ENCODE peak calls at places on chromosomes 4 and X, in nine cellular contexts. T is CD8-positive, alpha-beta T cell; J is H9; N is kidney; D is cardiac muscle cell; V is MM.1S; O is lung; Y is CD4-positive, CD25-positive, alpha-beta regulatory T cell; H is heart right ventricle. L is an unnamed sample. For H3K9me3, the result is how much of the 10 kb centered on the place peaks cover.

GRCh38 chr4:40055379-40055872 is 1.2 kb upstream of the N4BP2 start:
- DNase-seq in T (no peak), J (no peak), N (no peak), D (peak), V (no peak), O (no peak), Y (no peak), H (no peak), L (no peak)

GRCh38 chr4:37632836-37633235 is 53.3 kb downstream of the RELL1 start:
- DNase-seq in T (no peak), J (no peak), N (no peak), D (no peak), V (no peak), O (no peak), Y (no peak), H (no peak), L (no peak)

GRCh38 chr4:25860586-25861421 is 2.0 kb downstream of the SEL1L3 start:
- DNase-seq in T (no peak), J (no peak), N (no peak), D (no peak), V (no peak), O (peak), Y (no peak), H (no peak), L (no peak)

GRCh38 chr4:89906316-89906715 is 11.7 kb downstream of the MMRN1 start:
- DNase-seq in T (no peak), J (no peak), N (no peak), D (no peak), V (no peak), O (no peak), Y (no peak), H (no peak), L (no peak)

GRCh38 chr4:79964020-79964714 is 108.9 kb downstream of the ANTXR2 start:
- DNase-seq in T (no peak), J (no peak), N (no peak), D (no peak), V (no peak), O (no peak), Y (no peak), H (no peak), L (no peak)

GRCh38 chrX:19070555-19070994 is 51.7 kb downstream of the ADGRG2 start:
- DNase-seq in T (no peak), J (no peak), N (no peak), D (no peak), V (no peak), O (no peak), Y (no peak), H (no peak), L (no peak)

GRCh38 chr4:76736434-76736833 is 161.5 kb downstream of the SOWAHB start:
- DNase-seq in T (no peak), J (no peak), N (no peak), D (no peak), V (no peak), O (no peak), Y (no peak), H (no peak), L (no peak)

GRCh38 chrX:43643662-43644061 is 12.4 kb upstream of the MAOA start:
- DNase-seq in T (no peak), J (no peak), N (no peak), D (no peak), V (no peak), O (no peak), Y (no peak), H (no peak), L (no peak)

GRCh38 chr4:78704317-78704716 is 71.8 kb upstream of the BMP2K start:
- DNase-seq in T (no peak), J (no peak), N (no peak), D (no peak), V (no peak), O (no peak), Y (no peak), H (no peak), L (no peak)

GRCh38 chr4:69054578-69055200 is 41.6 kb upstream of the UGT2B7 start:
- DNase-seq in T (no peak), J (no peak), N (no peak), D (no peak), V (no peak), O (no peak), Y (no peak), H (no peak), L (no peak)

GRCh38 chr4:89109841-89110540 is 1.3 kb upstream of the TIGD2 start:
- DNase-seq in T (no peak), J (no peak), N (no peak), D (peak), V (no peak), O (no peak), Y (no peak), H (no peak), L (no peak)

GRCh38 chrX:116272328-116272727 is 101.8 kb downstream of the AGTR2 start:
- DNase-seq in T (no peak), J (no peak), N (no peak), D (no peak), V (no peak), O (peak), Y (no peak), H (no peak), L (no peak)

GRCh38 chr4:73817341-73817740 is 19.1 kb upstream of the CXCL6 start:
- DNase-seq in T (no peak), J (no peak), N (no peak), D (no peak), V (peak), O (no peak), Y (no peak), H (no peak), L (no peak)

GRCh38 chrX:150512426-150512825 is 56.0 kb upstream of the MTM1 start:
- DNase-seq in T (no peak), J (no peak), N (no peak), D (no peak), V (no peak), O (no peak), Y (no peak), H (no peak), L (no peak)

GRCh38 chr4:12293906-12294525 is 865.3 kb upstream of the HS3ST1 start:
- DNase-seq in T (no peak), J (no peak), N (no peak), D (no peak), V (no peak), O (no peak), Y (no peak), H (no peak), L (no peak)
- H3K9me3 ChIP-seq in T (under half), J (under half), N (under half), D (under half), V (under half), O (under half), Y (under half), H (under half), L (under half)

GRCh38 chr4:98845960-98846359 is 83.0 kb downstream of the EIF4E start:
- DNase-seq in T (no peak), J (no peak), N (no peak), D (no peak), V (no peak), O (no peak), Y (no peak), H (no peak), L (no peak)
- H3K9me3 ChIP-seq in T (under half), J (under half), N (under half), D (under half), V (under half), O (under half), Y (under half), H (under half), L (under half)

GRCh38 chr4:41747230-41748055 is 1.1 kb downstream of the PHOX2B start:
- DNase-seq in T (no peak), J (peak), N (peak), D (no peak), V (no peak), O (no peak), Y (no peak), H (no peak), L (no peak)

GRCh38 chr4:41749650-41750049 is 1.1 kb upstream of the PHOX2B start:
- DNase-seq in T (no peak), J (no peak), N (no peak), D (no peak), V (no peak), O (no peak), Y (no peak), H (no peak), L (no peak)

GRCh38 chr4:41748074-41748787 is at the start of gene PHOX2B:
- DNase-seq in T (no peak), J (peak), N (peak), D (no peak), V (no peak), O (no peak), Y (no peak), H (no peak), L (no peak)

GRCh38 chr4:41750158-41750623 is 1.7 kb upstream of the PHOX2B start:
- DNase-seq in T (no peak), J (peak), N (no peak), D (no peak), V (no peak), O (no peak), Y (no peak), H (no peak), L (no peak)

GRCh38 chr4:41748788-41749445 is 392 bp upstream of the PHOX2B start:
- DNase-seq in T (no peak), J (no peak), N (no peak), D (no peak), V (no peak), O (no peak), Y (no peak), H (no peak), L (no peak)
- H3K9me3 ChIP-seq in T (under half), J (under half), N (under half), D (under half), V (under half), O (under half), Y (under half), H (under half), L (under half)

DNA sequence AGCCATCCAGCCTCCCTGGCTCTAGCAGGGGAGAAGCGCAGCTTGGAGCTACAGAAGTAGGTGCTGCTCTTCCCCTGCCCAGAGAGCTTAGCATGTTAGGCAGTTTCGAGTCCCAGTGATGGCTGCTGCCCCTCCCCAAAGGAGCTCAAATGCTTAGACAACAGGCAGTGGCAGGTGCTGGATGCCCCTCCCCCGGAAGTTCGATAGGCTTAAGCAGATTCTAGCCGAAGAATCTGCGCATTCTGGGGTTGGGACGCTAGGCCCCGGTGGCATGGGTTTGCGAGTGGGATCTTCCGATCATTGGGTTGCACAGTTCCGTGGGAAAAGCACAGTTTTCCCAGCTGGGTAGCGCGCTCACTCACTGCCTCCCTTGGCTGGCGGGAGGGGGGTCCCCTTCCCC is 117.2 kb downstream of the MAPK10 start:
- DNase-seq in T (no peak), J (no peak), N (no peak), D (no peak), V (no peak), O (no peak), Y (no peak), H (no peak), L (no peak)
- H3K9me3 ChIP-seq in T (under half), J (under half), N (under half), D (under half), V (under half), O (under half), Y (under half), H (under half), L (under half)

GRCh38 chr4:108493596-108493931 is 126.8 kb upstream of the RPL34 start:
- DNase-seq in T (no peak), J (no peak), N (no peak), D (no peak), V (no peak), O (no peak), Y (no peak), H (no peak), L (no peak)
- H3K9me3 ChIP-seq in T (under half), J (under half), N (under half), D (under half), V (under half), O (under half), Y (under half), H (under half), L (under half)

GRCh38 chr4:114562176-114562904 is 36.3 kb upstream of the UGT8 start:
- DNase-seq in T (no peak), J (peak), N (no peak), D (no peak), V (no peak), O (no peak), Y (no peak), H (no peak), L (no peak)
- H3K9me3 ChIP-seq in T (under half), J (under half), N (under half), D (under half), V (under half), O (under half), Y (under half), H (under half), L (under half)

L was measured in T-helper 17 cell.